ENCODE peak calls at places on chromosomes 6 and 20, in eight cellular contexts. T is heart left ventricle; O is IMR-90; W is Panc1; B is CD8-positive, alpha-beta memory T cell; D is brain microvascular endothelial cell; Q is pancreas; F is cardiac muscle cell. K is an unnamed sample.

GRCh38 chr20:24762791-24763350 is 186.2 kb upstream of the CST7 start:
- DNase-seq in T (no peak), O (no peak), D (no peak), F (no peak), W (no peak), Q (no peak), B (no peak), K (no peak)

GRCh38 chr20:41380551-41381262 is 14.1 kb upstream of the EMILIN3 start:
- DNase-seq in T (no peak), O (no peak), D (no peak), B (no peak), Q (no peak), W (no peak), F (no peak), K (no peak)

GRCh38 chr20:25356294-25356933 is 34.2 kb downstream of the ABHD12 start:
- DNase-seq in O (no peak), F (no peak), D (no peak), W (no peak), B (no peak), Q (peak; percentile 79), T (no peak), K (no peak)

GRCh38 chr20:51211191-51211590 is 188.3 kb upstream of the KCNG1 start:
- DNase-seq in F (no peak), O (no peak), D (no peak), T (no peak), B (no peak), Q (no peak), W (no peak), K (no peak)

GRCh38 chr20:4944518-4944917 is 56.8 kb downstream of the SLC23A2 start:
- DNase-seq in D (no peak), F (peak; percentile 17), T (no peak), W (no peak), B (no peak), O (peak; percentile 35), Q (no peak), K (peak; percentile 58)

GRCh38 chr6:89509719-89510339 is 76.9 kb downstream of the ANKRD6 start:
- DNase-seq in T (no peak), B (no peak), W (no peak), D (no peak), F (peak; percentile 7), Q (no peak), O (no peak), K (no peak)

GRCh38 chr20:17281478-17281877 is 54.6 kb downstream of the PCSK2 start:
- DNase-seq in T (no peak), D (no peak), F (no peak), W (no peak), Q (peak; percentile 15), B (no peak), O (peak; percentile 19), K (no peak)

GRCh38 chr20:33423141-33423834 is 20.3 kb downstream of the SNTA1 start:
- DNase-seq in D (peak; percentile 38), O (peak; percentile 68), B (no peak), F (peak; percentile 87), Q (no peak), T (peak; percentile 83), W (no peak), K (no peak)

GRCh38 chr20:59149678-59150504 is 13.7 kb upstream of the ZNF831 start:
- DNase-seq in B (peak; percentile 60), F (no peak), Q (no peak), D (no peak), T (peak; percentile 56), O (no peak), W (no peak), K (no peak)

GRCh38 chr6:170271771-170272314 is 19.0 kb downstream of the DLL1 start:
- DNase-seq in F (no peak), Q (peak; percentile 92), O (no peak), W (no peak), D (no peak), B (peak; percentile 61), T (no peak), K (no peak)

GRCh38 chr6:41976794-41977484 is 35.3 kb upstream of the CCND3 start:
- DNase-seq in Q (no peak), D (peak; percentile 86), B (no peak), O (peak; percentile 85), W (no peak), F (peak; percentile 67), T (no peak), K (no peak)

GRCh38 chr20:32823737-32824588 is 4.2 kb downstream of the MAPRE1 start:
- DNase-seq in O (peak; percentile 22), T (no peak), Q (no peak), D (no peak), W (no peak), F (peak; percentile 36), B (no peak), K (no peak)

GRCh38 chr6:73180718-73181619 is 44.3 kb downstream of the KHDC1L start:
- DNase-seq in Q (no peak), F (peak; percentile 84), B (no peak), W (peak; percentile 63), O (peak; percentile 84), T (no peak), D (peak; percentile 70), K (no peak)

GRCh38 chr6:102215425-102215824 is 821.9 kb downstream of the GRIK2 start:
- DNase-seq in F (no peak), Q (no peak), T (no peak), W (no peak), O (no peak), B (no peak), D (no peak), K (no peak)

GRCh38 chr6:136539967-136540366 is 10.3 kb downstream of the MAP7 start:
- DNase-seq in W (no peak), B (no peak), T (no peak), O (no peak), F (no peak), Q (no peak), D (no peak), K (no peak)

GRCh38 chr6:105968230-105968954 is 117.7 kb upstream of the PRDM1 start:
- DNase-seq in F (no peak), O (peak; percentile 69), Q (no peak), D (no peak), W (no peak), B (no peak), T (no peak), K (no peak)

GRCh38 chr6:164763788-164764187 is 545.6 kb downstream of the C6orf118 start:
- DNase-seq in T (no peak), O (no peak), Q (no peak), W (no peak), D (no peak), B (no peak), F (no peak), K (no peak)

GRCh38 chr6:15036690-15037245 is 209.1 kb upstream of the JARID2 start:
- DNase-seq in D (no peak), Q (peak; percentile 38), T (peak; percentile 83), O (no peak), W (no peak), B (no peak), F (no peak), K (peak; percentile 65)

GRCh38 chr6:52328721-52329120 is 33.2 kb upstream of the PAQR8 start:
- DNase-seq in T (no peak), W (no peak), O (no peak), Q (no peak), D (no peak), F (no peak), B (no peak), K (no peak)

GRCh38 chr6:37559501-37559900 is 59.8 kb upstream of the CCDC167 start:
- DNase-seq in D (no peak), F (no peak), B (no peak), Q (no peak), T (no peak), O (no peak), W (no peak), K (no peak)
- H3K27me3 ChIP-seq in D (no peaks in the 10 kb centered on the region), F (no peaks in the 10 kb centered on the region), B (no peaks in the 10 kb centered on the region), Q (no peaks in the 10 kb centered on the region), T (no peaks in the 10 kb centered on the region), O (peaks cover 21% of the 10 kb centered on the region), W (no peaks in the 10 kb centered on the region), K (peaks cover 3% of the 10 kb centered on the region)

DNA sequence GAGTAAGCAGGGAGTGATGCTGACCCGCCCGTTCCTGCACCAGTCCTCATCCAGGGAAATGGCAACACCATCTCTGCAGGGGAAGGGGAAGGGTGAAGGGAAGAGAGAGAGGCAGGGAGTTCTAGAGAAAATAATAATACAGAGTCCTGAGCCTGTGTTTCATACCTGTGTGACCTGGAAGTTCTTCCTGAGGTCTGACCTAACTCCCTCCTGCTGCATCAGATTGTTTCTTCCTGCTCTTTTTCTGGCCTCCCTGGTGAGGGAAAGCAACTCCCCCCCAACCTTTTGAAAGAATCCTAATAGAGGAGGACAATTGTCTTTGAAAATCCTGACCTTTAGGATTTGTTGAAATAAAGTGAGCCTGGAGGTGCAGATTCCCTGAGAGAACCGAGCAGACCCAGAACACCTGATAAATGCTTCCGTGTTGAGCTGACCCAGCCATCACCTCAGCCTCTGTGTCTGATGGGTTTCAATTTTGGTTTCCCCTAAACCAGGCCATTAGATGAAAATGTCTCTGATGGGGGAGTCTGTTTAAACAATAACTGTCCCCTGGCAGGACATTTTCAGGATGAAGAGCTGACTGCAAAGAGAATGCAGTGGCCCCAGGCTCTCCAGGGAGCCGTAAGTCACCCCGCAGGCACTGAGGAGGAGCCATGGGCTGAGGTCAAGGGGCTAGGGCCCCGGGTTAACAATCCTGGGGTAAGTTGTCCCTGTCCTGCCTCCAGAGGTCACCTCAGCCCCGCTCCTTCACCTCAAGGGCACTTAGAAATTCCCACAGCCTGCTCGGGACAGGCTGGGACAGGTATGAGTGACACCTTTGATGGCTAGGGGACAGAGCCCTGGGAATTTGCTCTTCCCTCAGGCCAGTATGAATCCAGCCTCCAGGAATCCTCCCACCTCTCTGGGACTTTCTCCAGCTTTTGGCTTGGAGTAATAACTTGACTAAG is 3.2 kb upstream of the GRM4 start:
- DNase-seq in Q (no peak), F (no peak), B (no peak), D (no peak), T (peak; percentile 5), O (no peak), W (no peak), K (no peak)
- H3K27me3 ChIP-seq in Q (peaks cover 9% of the 10 kb centered on the region), F (peaks cover 71% of the 10 kb centered on the region), B (peaks cover 31% of the 10 kb centered on the region), D (peaks cover 48% of the 10 kb centered on the region), T (peaks cover 55% of the 10 kb centered on the region), O (peaks cover 84% of the 10 kb centered on the region), W (no peaks in the 10 kb centered on the region), K (peaks cover 23% of the 10 kb centered on the region)

DNA sequence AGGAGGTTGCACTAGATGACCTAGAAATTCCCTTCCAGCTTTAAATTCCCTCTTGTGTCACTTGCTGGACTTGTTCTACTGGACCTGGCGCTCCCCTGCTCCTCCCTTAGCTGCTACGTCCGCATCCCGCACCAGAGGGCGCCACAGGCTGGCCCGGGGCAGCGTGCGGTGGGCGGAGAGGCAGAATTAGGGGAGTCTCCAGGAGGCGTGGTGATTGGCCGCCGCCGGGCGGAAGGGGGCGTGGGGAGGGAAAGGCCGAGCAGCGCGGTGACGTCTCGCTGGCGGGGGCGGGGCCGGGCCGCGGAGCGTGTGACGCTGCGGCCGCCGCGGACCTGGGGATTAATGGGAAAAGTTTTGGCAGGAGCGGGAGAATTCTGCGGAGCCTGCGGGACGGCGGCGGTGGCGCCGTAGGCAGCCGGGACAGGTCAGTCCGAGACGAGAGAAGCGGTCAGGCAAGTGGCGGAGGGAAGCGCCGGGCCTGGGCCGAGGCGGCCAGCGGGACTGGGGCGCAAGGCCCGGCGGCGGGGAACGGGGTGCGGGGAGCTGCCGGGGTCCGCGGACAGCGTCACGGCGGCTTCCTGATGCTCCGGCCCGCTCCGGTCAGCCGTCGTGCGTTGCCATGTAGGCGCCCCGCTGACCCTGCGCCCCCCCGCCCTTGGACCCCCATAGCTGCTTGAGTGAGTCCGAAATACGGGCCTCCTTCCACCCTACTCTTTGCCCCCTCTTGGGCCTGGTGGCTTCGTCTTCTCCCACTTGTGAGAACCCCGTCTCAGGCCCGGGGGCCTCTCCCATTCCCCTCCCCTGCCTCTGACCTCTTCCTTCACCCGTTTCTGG is at the start of gene PPARD:
- DNase-seq in F (peak; percentile 98), Q (peak; percentile 98), B (peak; percentile 97), O (peak; percentile 92), D (peak; percentile 93), T (peak; percentile 98), W (peak; percentile 73), K (peak; percentile 99)
- H3K27me3 ChIP-seq in F (no peaks in the 10 kb centered on the region), Q (no peaks in the 10 kb centered on the region), B (no peaks in the 10 kb centered on the region), O (peaks cover 5% of the 10 kb centered on the region), D (no peaks in the 10 kb centered on the region), T (no peaks in the 10 kb centered on the region), W (no peaks in the 10 kb centered on the region), K (no peaks in the 10 kb centered on the region)

GRCh38 chr6:108118359-108118724 is 43.8 kb upstream of the OSTM1 start:
- DNase-seq in T (no peak), B (no peak), D (no peak), O (no peak), W (no peak), F (no peak), Q (no peak), K (no peak)
- H3K27me3 ChIP-seq in T (peaks cover 87% of the 10 kb centered on the region), B (peaks cover 71% of the 10 kb centered on the region), D (peaks cover 63% of the 10 kb centered on the region), O (peaks cover 91% of the 10 kb centered on the region), W (peaks cover 16% of the 10 kb centered on the region), F (peaks cover 100% of the 10 kb centered on the region), Q (peaks cover 9% of the 10 kb centered on the region), K (no peaks in the 10 kb centered on the region)

K was measured in HAP-1.